ENCODE peak calls at places on chromosomes 5 and 9, in seven cellular contexts. Z is fibroblast of pulmonary artery; T is NCI-H774; G is mesendoderm; W is adrenal gland; D is activated naive CD8-positive, alpha-beta T cell treated with anti-CD3 and anti-CD28 coated beads, Interleukin-2, amount 50 U/mL, for 24 hours; S is Right ventricle myocardium inferior. R is an unnamed sample.

GRCh38 chr5:79560774-79561524 is 47.0 kb upstream of the HOMER1 start:
- DNase-seq in S (no peak), Z (peak), T (no peak), G (no peak), W (no peak), D (peak), R (peak)

GRCh38 chr9:124366476-124367220 is 48.6 kb downstream of the PSMB7 start:
- DNase-seq in Z (peak), G (no peak), D (no peak), W (no peak), T (no peak), S (no peak), R (no peak)

GRCh38 chr9:27924502-27924901 is 351.2 kb upstream of the C9orf72 start:
- DNase-seq in D (no peak), Z (no peak), G (peak), S (no peak), T (no peak), W (no peak), R (no peak)

GRCh38 chr5:157690690-157691433 is 19.5 kb downstream of the C5orf52 start:
- DNase-seq in G (no peak), D (no peak), Z (no peak), W (no peak), T (no peak), S (no peak), R (no peak)

GRCh38 chr5:142819292-142819691 is 49.1 kb downstream of the ARHGAP26 start:
- DNase-seq in W (no peak), G (no peak), S (no peak), Z (no peak), T (no peak), D (no peak), R (no peak)

GRCh38 chr5:169628891-169629290 is 8.2 kb upstream of the DOCK2 start:
- DNase-seq in Z (no peak), G (no peak), T (no peak), D (no peak), S (no peak), W (no peak), R (no peak)

GRCh38 chr9:113381909-113382411 is 5.2 kb upstream of the HDHD3 start:
- DNase-seq in G (no peak), S (no peak), T (no peak), Z (no peak), W (no peak), D (no peak), R (no peak)

GRCh38 chr9:2676466-2676865 is 40.8 kb upstream of the KCNV2 start:
- DNase-seq in D (no peak), G (no peak), W (no peak), S (no peak), Z (no peak), T (peak), R (no peak)

GRCh38 chr9:138045541-138046490 is 168.2 kb downstream of the CACNA1B start:
- DNase-seq in G (no peak), W (no peak), D (no peak), Z (no peak), T (no peak), S (no peak), R (no peak)

GRCh38 chr9:106233116-106233515 is 538.8 kb downstream of the TMEM38B start:
- DNase-seq in Z (no peak), S (no peak), T (no peak), W (no peak), G (no peak), D (no peak), R (no peak)

GRCh38 chr9:38249587-38250210 is 142.8 kb upstream of the ALDH1B1 start:
- DNase-seq in G (no peak), T (no peak), S (no peak), W (no peak), D (no peak), Z (no peak), R (no peak)

GRCh38 chr5:74041913-74042312 is 415.9 kb downstream of the ARHGEF28 start:
- DNase-seq in Z (no peak), G (no peak), D (no peak), T (no peak), S (no peak), W (no peak), R (no peak)

GRCh38 chr5:170049713-170050112 is 56.0 kb upstream of the FOXI1 start:
- DNase-seq in Z (no peak), T (no peak), D (no peak), S (no peak), G (no peak), W (no peak), R (no peak)

GRCh38 chr9:104923289-104923688 is 4.7 kb downstream of the ABCA1 start:
- DNase-seq in S (no peak), T (no peak), G (no peak), D (no peak), Z (peak), W (no peak), R (no peak)